ENCODE peak calls at places on chromosomes 16 and 17, in nine cellular contexts. One of them, this sample, is unnamed.

GRCh38 chr17:73743802-73744201 is 99.6 kb upstream of the SDK2 start:
- DNase-seq in AG08395: no peak
- DNase-seq in Ammon's horn: no peak
- DNase-seq in left colon: no peak
- DNase-seq in DMS53: peak; percentile 41
- DNase-seq in iPS-NIHi11: no peak
- DNase-seq in adrenal gland: no peak
- DNase-seq in T-helper 9 cell: no peak
- DNase-seq in heart left ventricle: no peak
- DNase-seq in this sample: no peak

GRCh38 chr17:17853811-17854527 is 17.2 kb upstream of the SREBF1 start:
- DNase-seq in adrenal gland: no peak
- DNase-seq in Ammon's horn: no peak
- DNase-seq in T-helper 9 cell: no peak
- DNase-seq in AG08395: no peak
- DNase-seq in iPS-NIHi11: no peak
- DNase-seq in DMS53: no peak
- DNase-seq in heart left ventricle: no peak
- DNase-seq in left colon: no peak
- DNase-seq in this sample: no peak

GRCh38 chr17:39761861-39762496 is 24.2 kb downstream of the GRB7 start:
- DNase-seq in AG08395: no peak
- DNase-seq in left colon: no peak
- DNase-seq in Ammon's horn: no peak
- DNase-seq in adrenal gland: no peak
- DNase-seq in DMS53: no peak
- DNase-seq in heart left ventricle: no peak
- DNase-seq in iPS-NIHi11: no peak
- DNase-seq in T-helper 9 cell: no peak
- DNase-seq in this sample: no peak

GRCh38 chr17:69909389-69909788 is 165.6 kb upstream of the KCNJ16 start:
- DNase-seq in heart left ventricle: no peak
- DNase-seq in adrenal gland: no peak
- DNase-seq in Ammon's horn: no peak
- DNase-seq in DMS53: no peak
- DNase-seq in iPS-NIHi11: no peak
- DNase-seq in AG08395: peak; percentile 14
- DNase-seq in left colon: no peak
- DNase-seq in T-helper 9 cell: no peak
- DNase-seq in this sample: no peak

GRCh38 chr17:9140550-9141422 is 119.5 kb downstream of the NTN1 start:
- DNase-seq in left colon: no peak
- DNase-seq in AG08395: no peak
- DNase-seq in heart left ventricle: no peak
- DNase-seq in iPS-NIHi11: no peak
- DNase-seq in T-helper 9 cell: no peak
- DNase-seq in Ammon's horn: no peak
- DNase-seq in DMS53: no peak
- DNase-seq in adrenal gland: no peak
- DNase-seq in this sample: no peak

GRCh38 chr17:7858487-7858832 is 657 bp downstream of the CYB5D1 start:
- DNase-seq in adrenal gland: peak; percentile 59
- DNase-seq in DMS53: peak; percentile 89
- DNase-seq in Ammon's horn: no peak
- DNase-seq in AG08395: peak; percentile 66
- DNase-seq in iPS-NIHi11: peak; percentile 54
- DNase-seq in T-helper 9 cell: peak; percentile 29
- DNase-seq in left colon: peak; percentile 56
- DNase-seq in heart left ventricle: peak; percentile 39
- DNase-seq in this sample: no peak

GRCh38 chr17:58084317-58084981 is 1.2 kb downstream of the DYNLL2 start:
- DNase-seq in AG08395: no peak
- DNase-seq in DMS53: peak; percentile 57
- DNase-seq in iPS-NIHi11: peak; percentile 57
- DNase-seq in heart left ventricle: no peak
- DNase-seq in T-helper 9 cell: peak; percentile 32
- DNase-seq in left colon: peak; percentile 71
- DNase-seq in Ammon's horn: no peak
- DNase-seq in adrenal gland: peak; percentile 59
- DNase-seq in this sample: no peak

GRCh38 chr16:12669908-12670307 is 133.8 kb downstream of the CPPED1 start:
- DNase-seq in left colon: no peak
- DNase-seq in Ammon's horn: no peak
- DNase-seq in adrenal gland: no peak
- DNase-seq in DMS53: no peak
- DNase-seq in iPS-NIHi11: no peak
- DNase-seq in T-helper 9 cell: no peak
- DNase-seq in AG08395: no peak
- DNase-seq in heart left ventricle: no peak
- DNase-seq in this sample: no peak

GRCh38 chr17:804541-805435 is 22.6 kb downstream of the MRM3 start:
- DNase-seq in AG08395: no peak
- DNase-seq in left colon: no peak
- DNase-seq in heart left ventricle: no peak
- DNase-seq in adrenal gland: no peak
- DNase-seq in T-helper 9 cell: no peak
- DNase-seq in iPS-NIHi11: no peak
- DNase-seq in Ammon's horn: no peak
- DNase-seq in DMS53: no peak
- DNase-seq in this sample: no peak

GRCh38 chr17:4176803-4177472 is 33.9 kb downstream of the CYB5D2 start:
- DNase-seq in AG08395: no peak
- DNase-seq in left colon: no peak
- DNase-seq in Ammon's horn: no peak
- DNase-seq in DMS53: no peak
- DNase-seq in T-helper 9 cell: no peak
- DNase-seq in iPS-NIHi11: no peak
- DNase-seq in adrenal gland: no peak
- DNase-seq in heart left ventricle: no peak
- DNase-seq in this sample: no peak

GRCh38 chr17:74937064-74938051 is 1.7 kb downstream of the OTOP3 start:
- DNase-seq in left colon: no peak
- DNase-seq in heart left ventricle: no peak
- DNase-seq in DMS53: no peak
- DNase-seq in AG08395: no peak
- DNase-seq in iPS-NIHi11: peak; percentile 72
- DNase-seq in Ammon's horn: no peak
- DNase-seq in T-helper 9 cell: no peak
- DNase-seq in adrenal gland: no peak
- DNase-seq in this sample: no peak

GRCh38 chr16:84753412-84754325 is 53.9 kb downstream of the USP10 start:
- DNase-seq in iPS-NIHi11: no peak
- DNase-seq in adrenal gland: no peak
- DNase-seq in AG08395: no peak
- DNase-seq in DMS53: no peak
- DNase-seq in T-helper 9 cell: no peak
- DNase-seq in heart left ventricle: no peak
- DNase-seq in left colon: no peak
- DNase-seq in Ammon's horn: no peak
- DNase-seq in this sample: no peak

GRCh38 chr17:65530985-65531507 is 30.4 kb downstream of the AXIN2 start:
- DNase-seq in iPS-NIHi11: peak; percentile 33
- DNase-seq in adrenal gland: peak; percentile 85
- DNase-seq in left colon: no peak
- DNase-seq in T-helper 9 cell: no peak
- DNase-seq in DMS53: no peak
- DNase-seq in AG08395: peak; percentile 33
- DNase-seq in Ammon's horn: no peak
- DNase-seq in heart left ventricle: peak; percentile 38
- DNase-seq in this sample: peak; percentile 96

GRCh38 chr17:57718878-57719277 is 26.2 kb downstream of the CCDC182 start:
- DNase-seq in left colon: no peak
- DNase-seq in DMS53: no peak
- DNase-seq in iPS-NIHi11: no peak
- DNase-seq in T-helper 9 cell: no peak
- DNase-seq in heart left ventricle: no peak
- DNase-seq in AG08395: no peak
- DNase-seq in Ammon's horn: no peak
- DNase-seq in adrenal gland: no peak
- DNase-seq in this sample: no peak

GRCh38 chr16:10965440-10966039 is 21.2 kb downstream of the CLEC16A start:
- DNase-seq in left colon: no peak
- DNase-seq in T-helper 9 cell: no peak
- DNase-seq in Ammon's horn: no peak
- DNase-seq in adrenal gland: no peak
- DNase-seq in DMS53: no peak
- DNase-seq in heart left ventricle: no peak
- DNase-seq in iPS-NIHi11: no peak
- DNase-seq in AG08395: no peak
- DNase-seq in this sample: no peak

GRCh38 chr16:17138801-17139200 is 332.0 kb downstream of the XYLT1 start:
- DNase-seq in heart left ventricle: no peak
- DNase-seq in AG08395: peak; percentile 22
- DNase-seq in Ammon's horn: no peak
- DNase-seq in T-helper 9 cell: no peak
- DNase-seq in DMS53: no peak
- DNase-seq in iPS-NIHi11: peak; percentile 88
- DNase-seq in adrenal gland: no peak
- DNase-seq in left colon: no peak
- DNase-seq in this sample: no peak

GRCh38 chr17:1481736-1482135 is 10.8 kb downstream of the MYO1C start:
- DNase-seq in heart left ventricle: no peak
- DNase-seq in iPS-NIHi11: no peak
- DNase-seq in left colon: no peak
- DNase-seq in T-helper 9 cell: no peak
- DNase-seq in AG08395: no peak
- DNase-seq in adrenal gland: no peak
- DNase-seq in Ammon's horn: no peak
- DNase-seq in DMS53: no peak
- DNase-seq in this sample: no peak

GRCh38 chr16:325375-326155 is 27.0 kb downstream of the AXIN1 start:
- DNase-seq in DMS53: no peak
- DNase-seq in left colon: no peak
- DNase-seq in Ammon's horn: no peak
- DNase-seq in AG08395: no peak
- DNase-seq in adrenal gland: no peak
- DNase-seq in heart left ventricle: no peak
- DNase-seq in iPS-NIHi11: no peak
- DNase-seq in T-helper 9 cell: no peak
- DNase-seq in this sample: no peak

GRCh38 chr17:48728232-48729231 is at the start of gene HOXB13:
- DNase-seq in iPS-NIHi11: peak; percentile 57
- DNase-seq in adrenal gland: no peak
- DNase-seq in heart left ventricle: no peak
- DNase-seq in Ammon's horn: no peak
- DNase-seq in T-helper 9 cell: no peak
- DNase-seq in AG08395: peak; percentile 63
- DNase-seq in left colon: peak; percentile 93
- DNase-seq in DMS53: no peak
- DNase-seq in this sample: no peak

GRCh38 chr16:81555660-81556059 is 111.1 kb downstream of the CMIP start:
- DNase-seq in DMS53: no peak
- DNase-seq in T-helper 9 cell: no peak
- DNase-seq in heart left ventricle: no peak
- DNase-seq in Ammon's horn: no peak
- DNase-seq in left colon: no peak
- DNase-seq in adrenal gland: no peak
- DNase-seq in AG08395: no peak
- DNase-seq in iPS-NIHi11: no peak
- DNase-seq in this sample: no peak

GRCh38 chr17:73938706-73939105 is 264.8 kb upstream of the RPL38 start:
- DNase-seq in AG08395: no peak
- DNase-seq in T-helper 9 cell: no peak
- DNase-seq in heart left ventricle: no peak
- DNase-seq in left colon: no peak
- DNase-seq in DMS53: peak; percentile 11
- DNase-seq in Ammon's horn: no peak
- DNase-seq in iPS-NIHi11: no peak
- DNase-seq in adrenal gland: no peak
- DNase-seq in this sample: no peak

GRCh38 chr16:75860654-75861053 is 134.4 kb upstream of the CPHXL start:
- DNase-seq in DMS53: peak; percentile 5
- DNase-seq in heart left ventricle: no peak
- DNase-seq in Ammon's horn: peak; percentile 93
- DNase-seq in iPS-NIHi11: peak; percentile 15
- DNase-seq in T-helper 9 cell: no peak
- DNase-seq in AG08395: no peak
- DNase-seq in adrenal gland: no peak
- DNase-seq in left colon: no peak
- DNase-seq in this sample: no peak

GRCh38 chr16:72105978-72106377 is 12.3 kb downstream of the DHX38 start:
- DNase-seq in AG08395: no peak
- DNase-seq in left colon: no peak
- DNase-seq in iPS-NIHi11: no peak
- DNase-seq in adrenal gland: no peak
- DNase-seq in T-helper 9 cell: no peak
- DNase-seq in heart left ventricle: no peak
- DNase-seq in DMS53: no peak
- DNase-seq in Ammon's horn: no peak
- DNase-seq in this sample: no peak

GRCh38 chr17:4936436-4936835 is 3.4 kb downstream of the SLC25A11 start:
- DNase-seq in Ammon's horn: no peak
- DNase-seq in T-helper 9 cell: no peak
- DNase-seq in heart left ventricle: no peak
- DNase-seq in DMS53: no peak
- DNase-seq in iPS-NIHi11: no peak
- DNase-seq in adrenal gland: no peak
- DNase-seq in left colon: no peak
- DNase-seq in AG08395: no peak
- DNase-seq in this sample: no peak

GRCh38 chr17:55668581-55668980 is 54.1 kb downstream of the TMEM100 start:
- DNase-seq in iPS-NIHi11: no peak
- DNase-seq in heart left ventricle: no peak
- DNase-seq in AG08395: no peak
- DNase-seq in T-helper 9 cell: no peak
- DNase-seq in adrenal gland: no peak
- DNase-seq in DMS53: no peak
- DNase-seq in left colon: no peak
- DNase-seq in Ammon's horn: peak; percentile 7
- DNase-seq in this sample: no peak

GRCh38 chr17:75846701-75847594 is 2.7 kb upstream of the UNC13D start:
- DNase-seq in T-helper 9 cell: no peak
- DNase-seq in DMS53: peak; percentile 92
- DNase-seq in adrenal gland: no peak
- DNase-seq in AG08395: no peak
- DNase-seq in Ammon's horn: no peak
- DNase-seq in heart left ventricle: no peak
- DNase-seq in left colon: no peak
- DNase-seq in iPS-NIHi11: no peak
- DNase-seq in this sample: no peak

GRCh38 chr17:82935944-82936767 is 96.3 kb upstream of the ZNF750 start:
- DNase-seq in T-helper 9 cell: no peak
- DNase-seq in adrenal gland: no peak
- DNase-seq in left colon: no peak
- DNase-seq in Ammon's horn: no peak
- DNase-seq in AG08395: no peak
- DNase-seq in DMS53: no peak
- DNase-seq in iPS-NIHi11: no peak
- DNase-seq in heart left ventricle: peak; percentile 14
- DNase-seq in this sample: no peak

GRCh38 chr17:67434061-67434525 is 57.0 kb downstream of the PITPNC1 start:
- DNase-seq in left colon: no peak
- DNase-seq in heart left ventricle: peak; percentile 75
- DNase-seq in adrenal gland: no peak
- DNase-seq in DMS53: no peak
- DNase-seq in T-helper 9 cell: peak; percentile 55
- DNase-seq in Ammon's horn: peak; percentile 8
- DNase-seq in AG08395: no peak
- DNase-seq in iPS-NIHi11: no peak
- DNase-seq in this sample: no peak

GRCh38 chr17:31013844-31014243 is 43.0 kb downstream of the RNF135 start:
- DNase-seq in heart left ventricle: no peak
- DNase-seq in left colon: no peak
- DNase-seq in Ammon's horn: no peak
- DNase-seq in iPS-NIHi11: no peak
- DNase-seq in AG08395: no peak
- DNase-seq in adrenal gland: no peak
- DNase-seq in T-helper 9 cell: no peak
- DNase-seq in DMS53: no peak
- DNase-seq in this sample: no peak

GRCh38 chr16:6193718-6194117 is 1096.1 kb upstream of the EEF2KMT start:
- DNase-seq in DMS53: no peak
- DNase-seq in Ammon's horn: no peak
- DNase-seq in AG08395: no peak
- DNase-seq in left colon: no peak
- DNase-seq in iPS-NIHi11: peak; percentile 71
- DNase-seq in adrenal gland: no peak
- DNase-seq in T-helper 9 cell: no peak
- DNase-seq in heart left ventricle: no peak
- DNase-seq in this sample: no peak

GRCh38 chr17:34249497-34249877 is 5.6 kb upstream of the CCL2 start:
- DNase-seq in DMS53: no peak
- DNase-seq in T-helper 9 cell: no peak
- DNase-seq in left colon: no peak
- DNase-seq in AG08395: no peak
- DNase-seq in Ammon's horn: no peak
- DNase-seq in heart left ventricle: no peak
- DNase-seq in iPS-NIHi11: no peak
- DNase-seq in adrenal gland: peak; percentile 42
- DNase-seq in this sample: no peak

This sample was measured in hepatic stellate cell.